ENCODE peak calls at places on chromosomes 6 and 20, in ten cellular contexts. T is ovary; D is PC-9; B is heart right ventricle; O is HL-60; H is RWPE1; A is H1; Q is CD4-positive, alpha-beta T cell; X is neural progenitor cell; W is aorta. G is an unnamed sample.

GRCh38 chr6:35077006-35077712 is 64.0 kb downstream of the TCP11 start:
- DNase-seq in B (no peak), W (peak), T (no peak), Q (no peak), H (peak), X (no peak), D (no peak), O (no peak), A (no peak), G (no peak)

GRCh38 chr6:98894810-98895209 is 52.9 kb downstream of the FBXL4 start:
- DNase-seq in D (no peak), T (no peak), W (no peak), Q (no peak), O (no peak), B (no peak), H (no peak), X (no peak), A (no peak), G (no peak)

GRCh38 chr6:151807513-151808330 is at the start of gene ESR1:
- DNase-seq in Q (no peak), B (no peak), D (peak), A (peak), H (peak), T (peak), O (no peak), W (peak), X (peak), G (no peak)

GRCh38 chr6:50093116-50093937 is 43.6 kb upstream of the DEFB112 start:
- DNase-seq in T (no peak), Q (no peak), D (no peak), H (no peak), A (no peak), O (no peak), W (no peak), B (no peak), X (no peak), G (no peak)

GRCh38 chr20:25378189-25378883 is 12.3 kb downstream of the ABHD12 start:
- DNase-seq in A (no peak), X (no peak), T (no peak), B (no peak), Q (no peak), W (no peak), O (no peak), H (no peak), D (no peak), G (no peak)

GRCh38 chr20:24470782-24471582 is 1.6 kb downstream of the SYNDIG1 start:
- DNase-seq in X (peak), B (no peak), H (no peak), O (no peak), D (no peak), A (no peak), T (no peak), Q (no peak), W (no peak), G (no peak)

GRCh38 chr6:50128420-50129005 is 78.8 kb upstream of the DEFB112 start:
- DNase-seq in H (no peak), A (no peak), B (no peak), W (no peak), O (no peak), X (peak), T (no peak), D (no peak), Q (no peak), G (no peak)

GRCh38 chr6:24642061-24642460 is 3.9 kb downstream of the KIAA0319 start:
- DNase-seq in O (no peak), D (no peak), T (no peak), X (no peak), H (no peak), W (no peak), A (no peak), Q (no peak), B (no peak), G (no peak)

GRCh38 chr6:166584046-166584679 is 2.3 kb downstream of the RAMACL start:
- DNase-seq in T (no peak), W (no peak), O (peak), X (no peak), A (no peak), D (no peak), B (no peak), Q (no peak), H (no peak), G (no peak)

GRCh38 chr6:149074832-149075258 is 242.7 kb upstream of the TAB2 start:
- DNase-seq in B (no peak), A (no peak), T (no peak), O (no peak), Q (no peak), X (no peak), W (no peak), D (no peak), H (no peak), G (no peak)

GRCh38 chr20:32385541-32385940 is 27.4 kb downstream of the ASXL1 start:
- DNase-seq in A (no peak), X (no peak), W (no peak), O (no peak), Q (no peak), T (no peak), B (no peak), H (no peak), D (no peak), G (no peak)

GRCh38 chr6:155374681-155375080 is 60.4 kb upstream of the TFB1M start:
- DNase-seq in Q (no peak), W (no peak), O (no peak), D (no peak), A (no peak), B (no peak), H (no peak), T (no peak), X (no peak), G (no peak)

GRCh38 chr20:57211949-57212889 is 54.2 kb downstream of the BMP7 start:
- DNase-seq in D (peak), Q (no peak), W (peak), B (peak), T (peak), O (no peak), H (peak), X (peak), A (peak), G (peak)

GRCh38 chr20:11520596-11520995 is 397.1 kb upstream of the BTBD3 start:
- DNase-seq in O (no peak), T (no peak), D (no peak), B (no peak), H (no peak), W (no peak), X (no peak), Q (no peak), A (no peak), G (no peak)

GRCh38 chr6:130978660-130979396 is 84.2 kb downstream of the EPB41L2 start:
- DNase-seq in O (no peak), X (no peak), Q (no peak), H (no peak), W (no peak), A (no peak), B (peak), D (no peak), T (no peak), G (no peak)

GRCh38 chr6:37077459-37078296 is 72.2 kb downstream of the FGD2 start:
- DNase-seq in A (no peak), O (no peak), B (peak), W (peak), T (peak), Q (no peak), X (peak), D (no peak), H (peak), G (peak)

GRCh38 chr20:53917145-53918009 is 153.0 kb downstream of the BCAS1 start:
- DNase-seq in H (no peak), D (peak), B (peak), T (peak), X (no peak), A (no peak), O (no peak), Q (no peak), W (peak), G (peak)

GRCh38 chr6:144612811-144613210 is 327.7 kb downstream of the UTRN start:
- DNase-seq in T (no peak), A (no peak), D (no peak), X (no peak), H (no peak), W (no peak), B (no peak), O (no peak), Q (no peak), G (no peak)

GRCh38 chr6:77040566-77041195 is 422.6 kb downstream of the HTR1B start:
- DNase-seq in B (no peak), W (no peak), T (no peak), H (peak), D (no peak), X (no peak), Q (no peak), A (no peak), O (no peak), G (no peak)

GRCh38 chr6:52284131-52284459 is 447 bp downstream of the MCM3 start:
- DNase-seq in D (no peak), A (no peak), H (peak), W (no peak), O (peak), T (peak), X (peak), B (peak), Q (peak), G (peak)

GRCh38 chr20:52859156-52859887 is 112.8 kb upstream of the TSHZ2 start:
- DNase-seq in B (peak), O (no peak), A (no peak), D (no peak), H (peak), X (peak), W (no peak), Q (no peak), T (peak), G (no peak)

GRCh38 chr20:8361008-8361652 is 229.1 kb downstream of the PLCB1 start:
- DNase-seq in D (no peak), T (no peak), Q (no peak), W (no peak), O (no peak), B (no peak), A (no peak), X (no peak), H (no peak), G (no peak)

GRCh38 chr20:22402550-22402949 is 181.8 kb downstream of the FOXA2 start:
- DNase-seq in O (no peak), A (no peak), T (no peak), D (no peak), Q (no peak), W (no peak), B (no peak), H (no peak), X (peak), G (no peak)

GRCh38 chr6:88422831-88423230 is 256.7 kb upstream of the CNR1 start:
- DNase-seq in A (no peak), H (no peak), T (no peak), Q (no peak), B (no peak), X (no peak), O (no peak), W (no peak), D (no peak), G (no peak)

GRCh38 chr6:68615965-68616364 is 19.1 kb upstream of the ADGRB3 start:
- DNase-seq in X (no peak), A (no peak), T (no peak), D (no peak), W (no peak), H (no peak), B (no peak), O (no peak), Q (no peak), G (no peak)

GRCh38 chr20:61812121-61812520 is 253.6 kb downstream of the TAF4 start:
- DNase-seq in B (no peak), T (no peak), H (no peak), Q (no peak), W (peak), A (no peak), D (no peak), X (no peak), O (no peak), G (no peak)

GRCh38 chr6:18496462-18496861 is 109.3 kb downstream of the RNF144B start:
- DNase-seq in D (no peak), W (no peak), B (no peak), T (no peak), Q (no peak), O (no peak), X (no peak), H (no peak), A (no peak), G (no peak)

GRCh38 chr20:17109307-17109706 is 117.5 kb upstream of the PCSK2 start:
- DNase-seq in D (no peak), Q (no peak), T (no peak), W (no peak), A (no peak), O (no peak), X (no peak), H (no peak), B (no peak), G (no peak)

GRCh38 chr6:142728910-142729481 is 216.0 kb downstream of the HIVEP2 start:
- DNase-seq in A (no peak), O (peak), W (no peak), Q (no peak), T (no peak), X (no peak), D (no peak), H (no peak), B (no peak), G (no peak)

GRCh38 chr20:63580796-63581461 is 6.9 kb upstream of the HELZ2 start:
- DNase-seq in W (no peak), B (no peak), T (no peak), H (peak), X (peak), O (peak), D (peak), A (no peak), Q (peak), G (no peak)

GRCh38 chr6:169795196-169795595 is 43.8 kb downstream of the ERMARD start:
- DNase-seq in O (peak), T (no peak), D (no peak), W (no peak), H (no peak), B (no peak), A (no peak), Q (no peak), X (no peak), G (no peak)

GRCh38 chr6:134235937-134236751 is 81.8 kb downstream of the SGK1 start:
- DNase-seq in Q (no peak), W (no peak), A (no peak), T (no peak), O (no peak), X (no peak), D (no peak), B (no peak), H (peak), G (no peak)

GRCh38 chr6:167272156-167272555 is 19.0 kb upstream of the UNC93A start:
- DNase-seq in B (no peak), T (no peak), A (no peak), O (no peak), W (no peak), H (no peak), D (no peak), X (no peak), Q (no peak), G (no peak)

GRCh38 chr6:19851273-19852089 is 14.3 kb downstream of the ID4 start:
- DNase-seq in Q (no peak), H (peak), B (peak), X (peak), A (no peak), W (no peak), O (peak), T (peak), D (peak), G (no peak)

GRCh38 chr6:136035378-136036070 is 184.0 kb downstream of the PDE7B start:
- DNase-seq in B (peak), A (no peak), O (no peak), D (no peak), X (no peak), T (no peak), H (no peak), Q (no peak), W (no peak), G (no peak)

GRCh38 chr20:45153756-45154155 is 20.9 kb upstream of the PI3 start:
- DNase-seq in W (no peak), H (no peak), T (no peak), A (no peak), D (no peak), B (no peak), Q (no peak), O (peak), X (no peak), G (no peak)

GRCh38 chr6:89021629-89022028 is 58.2 kb upstream of the RNGTT start:
- DNase-seq in H (peak), O (no peak), T (no peak), A (peak), X (no peak), W (no peak), B (no peak), D (no peak), Q (no peak), G (no peak)

GRCh38 chr20:64223526-64224067 is 32.0 kb upstream of the PCMTD2 start:
- DNase-seq in H (no peak), T (peak), W (no peak), B (peak), D (no peak), A (peak), X (peak), O (no peak), Q (no peak), G (peak)

GRCh38 chr20:1171461-1172093 is 13.2 kb downstream of the TMEM74B start:
- DNase-seq in H (peak), W (no peak), T (no peak), Q (no peak), A (no peak), O (peak), B (no peak), D (peak), X (peak), G (no peak)

GRCh38 chr20:50130995-50131394 is 18.0 kb upstream of the UBE2V1 start:
- DNase-seq in H (no peak), A (no peak), Q (no peak), X (no peak), B (peak), O (no peak), D (no peak), W (no peak), T (no peak), G (no peak)
- H3K27ac ChIP-seq in H (peak), A (no peak), Q (no peak), X (no peak), B (peak), O (no peak), D (no peak), W (no peak), T (no peak), G (no peak)

GRCh38 chr6:33841070-33841469 is 37.3 kb upstream of the MLN start:
- DNase-seq in B (no peak), W (no peak), A (no peak), T (no peak), H (no peak), D (no peak), Q (no peak), X (no peak), O (no peak), G (no peak)
- H3K27ac ChIP-seq in B (no peak), W (no peak), A (no peak), T (no peak), H (peak), D (peak), Q (no peak), X (no peak), O (no peak), G (no peak)

DNA sequence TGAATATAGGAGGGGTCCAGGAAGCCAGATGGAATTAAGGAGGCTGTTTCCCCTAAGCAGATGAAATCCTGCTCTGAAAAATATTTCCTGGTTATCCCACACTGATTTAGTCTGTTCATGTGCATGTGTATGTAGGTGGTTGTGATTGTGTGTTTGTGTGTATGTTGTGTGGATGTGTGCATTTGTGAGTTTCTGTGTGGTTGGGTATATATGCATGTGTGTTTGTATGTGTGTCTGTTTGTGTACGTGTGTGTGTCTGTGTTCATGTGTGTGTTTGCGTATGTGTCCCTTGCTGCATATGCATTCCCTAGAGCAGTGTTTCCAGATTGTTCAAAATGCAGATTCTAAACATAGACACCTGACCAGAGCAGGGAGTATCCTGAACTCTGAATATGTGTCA is 239.9 kb downstream of the MAFB start:
- DNase-seq in O (no peak), D (no peak), B (no peak), H (no peak), Q (no peak), A (no peak), X (no peak), T (no peak), W (no peak), G (no peak)
- H3K27ac ChIP-seq in O (no peak), D (no peak), B (no peak), H (no peak), Q (no peak), A (no peak), X (no peak), T (no peak), W (no peak), G (no peak)

GRCh38 chr20:18465536-18466200 is 1.2 kb downstream of the DZANK1 start:
- DNase-seq in B (no peak), O (no peak), D (no peak), T (no peak), X (no peak), A (no peak), H (no peak), Q (no peak), W (no peak), G (no peak)

GRCh38 chr20:18466894-18467678 is at the start of the genes DZANK1 and POLR3F:
- DNase-seq in A (peak), W (peak), H (peak), X (peak), D (peak), B (peak), T (peak), Q (peak), O (peak), G (peak)

GRCh38 chr20:18466574-18466893 is 296 bp downstream of the DZANK1 start:
- DNase-seq in Q (no peak), T (no peak), B (no peak), W (no peak), D (no peak), X (no peak), O (no peak), A (no peak), H (no peak), G (no peak)
- H3K27ac ChIP-seq in Q (peak), T (no peak), B (peak), W (no peak), D (no peak), X (peak), O (no peak), A (no peak), H (peak), G (peak)

GRCh38 chr6:53651764-53652401 is 13.7 kb downstream of the KLHL31 start:
- DNase-seq in D (peak), W (peak), H (peak), B (peak), Q (peak), A (peak), T (peak), X (peak), O (peak), G (peak)

GRCh38 chr6:53654745-53655240 is 10.8 kb downstream of the KLHL31 start:
- DNase-seq in D (no peak), W (no peak), H (no peak), O (no peak), B (no peak), A (no peak), X (no peak), T (no peak), Q (no peak), G (no peak)

GRCh38 chr6:53647437-53648094 is 18.0 kb downstream of the KLHL31 start:
- DNase-seq in H (no peak), O (peak), A (no peak), X (no peak), D (no peak), Q (peak), T (no peak), W (no peak), B (no peak), G (no peak)

GRCh38 chr6:53648571-53648970 is 17.0 kb downstream of the KLHL31 start:
- DNase-seq in X (no peak), T (no peak), D (no peak), B (no peak), O (no peak), W (no peak), H (no peak), Q (no peak), A (no peak), G (no peak)

GRCh38 chr6:53651149-53651763 is 14.3 kb downstream of the KLHL31 start:
- DNase-seq in A (peak), T (peak), H (peak), W (peak), B (peak), D (peak), X (peak), O (peak), Q (peak), G (peak)
- H3K27ac ChIP-seq in A (no peak), T (no peak), H (peak), W (no peak), B (peak), D (peak), X (no peak), O (peak), Q (no peak), G (peak)

GRCh38 chr20:55974491-55975202 is 30.7 kb downstream of the CBLN4 start:
- DNase-seq in X (no peak), O (no peak), H (no peak), D (no peak), W (no peak), A (no peak), B (no peak), T (no peak), Q (no peak), G (no peak)

GRCh38 chr20:55977723-55978481 is 27.4 kb downstream of the CBLN4 start:
- DNase-seq in X (no peak), O (no peak), H (no peak), Q (no peak), B (no peak), D (no peak), W (no peak), A (no peak), T (peak), G (peak)

GRCh38 chr20:55978550-55978949 is 26.8 kb downstream of the CBLN4 start:
- DNase-seq in X (no peak), O (no peak), Q (no peak), B (no peak), H (no peak), W (no peak), T (no peak), D (no peak), A (no peak), G (no peak)
- H3K27ac ChIP-seq in X (no peak), O (no peak), Q (no peak), B (no peak), H (no peak), W (no peak), T (no peak), D (no peak), A (no peak), G (no peak)

GRCh38 chr6:56445818-56446217 is 196.9 kb downstream of the DST start:
- DNase-seq in H (no peak), T (peak), Q (no peak), B (no peak), W (no peak), A (no peak), D (no peak), O (no peak), X (no peak), G (no peak)
- H3K27ac ChIP-seq in H (no peak), T (no peak), Q (no peak), B (no peak), W (no peak), A (no peak), D (no peak), O (no peak), X (no peak), G (no peak)